ENCODE peak calls at places on chromosomes 2 and 18, in four cellular contexts. S, B, V and A are unnamed samples.
A peak's percentile ranks its signal among the peaks of the same experiment; 100 is the strongest.

GRCh38 chr2:101151141-101151858 is at the start of gene TBC1D8:
- DNase-seq in S (peak; percentile 68), B (peak; percentile 90), V (peak; percentile 90), A (peak; percentile 89)

GRCh38 chr2:197131558-197131855 is 179.1 kb downstream of the ANKRD44 start:
- DNase-seq in S (no peak), B (no peak), V (no peak), A (no peak)

GRCh38 chr2:108911807-108912628 is 77.0 kb downstream of the EDAR start:
- DNase-seq in S (no peak), B (no peak), V (peak; percentile 17), A (no peak)

GRCh38 chr2:237693281-237694039 is 66.1 kb downstream of the LRRFIP1 start:
- DNase-seq in S (peak; percentile 69), B (peak; percentile 50), V (no peak), A (no peak)

GRCh38 chr2:188870289-188870688 is 103.9 kb upstream of the COL3A1 start:
- DNase-seq in S (peak; percentile 97), B (no peak), V (no peak), A (no peak)

GRCh38 chr18:45760443-45761036 is 36.6 kb downstream of the SLC14A1 start:
- DNase-seq in S (peak; percentile 38), B (peak; percentile 65), V (no peak), A (no peak)

GRCh38 chr2:43495727-43496126 is 100.1 kb downstream of the THADA start:
- DNase-seq in S (peak; percentile 54), B (no peak), V (no peak), A (no peak)

GRCh38 chr2:210461401-210461800 is 15.2 kb downstream of the LANCL1 start:
- DNase-seq in S (no peak), B (no peak), V (no peak), A (no peak)

GRCh38 chr2:42967959-42968674 is 175.7 kb upstream of the HAAO start:
- DNase-seq in S (peak; percentile 93), B (no peak), V (no peak), A (no peak)

GRCh38 chr2:173854840-173855239 is 110.3 kb downstream of the SP3 start:
- DNase-seq in S (peak; percentile 58), B (no peak), V (no peak), A (no peak)

GRCh38 chr2:175396696-175397095 is 215.2 kb upstream of the ATP5MC3 start:
- DNase-seq in S (no peak), B (no peak), V (no peak), A (no peak)

DNA sequence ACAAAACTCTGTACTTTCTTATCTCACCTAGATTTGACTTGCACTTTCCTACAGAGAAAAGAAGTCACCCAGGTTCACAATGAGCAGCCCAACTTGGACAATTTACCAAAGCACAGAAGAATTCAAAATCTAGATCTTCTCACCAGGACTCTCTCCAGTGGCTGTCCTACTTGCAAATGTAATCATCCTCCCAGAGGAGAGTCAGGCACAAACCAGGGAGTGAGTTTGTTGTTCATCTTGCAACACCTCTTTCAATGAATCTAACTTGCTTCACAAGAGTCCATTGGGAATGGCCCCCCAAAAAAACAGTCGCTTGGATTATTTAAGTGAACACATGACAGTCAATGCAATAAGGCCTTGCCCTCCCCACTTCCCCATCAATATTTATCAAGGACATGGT is 144.6 kb downstream of the ATL2 start:
- DNase-seq in S (no peak), B (no peak), V (no peak), A (no peak)
- H2AK5ac ChIP-seq in S (no peak overlapping the region), B (no peak overlapping the region), V (no peak overlapping the region), A (no peak overlapping the region)

GRCh38 chr18:67845035-67845434 is 328.5 kb upstream of the DSEL start:
- DNase-seq in S (no peak), B (no peak), V (no peak), A (no peak)

DNA sequence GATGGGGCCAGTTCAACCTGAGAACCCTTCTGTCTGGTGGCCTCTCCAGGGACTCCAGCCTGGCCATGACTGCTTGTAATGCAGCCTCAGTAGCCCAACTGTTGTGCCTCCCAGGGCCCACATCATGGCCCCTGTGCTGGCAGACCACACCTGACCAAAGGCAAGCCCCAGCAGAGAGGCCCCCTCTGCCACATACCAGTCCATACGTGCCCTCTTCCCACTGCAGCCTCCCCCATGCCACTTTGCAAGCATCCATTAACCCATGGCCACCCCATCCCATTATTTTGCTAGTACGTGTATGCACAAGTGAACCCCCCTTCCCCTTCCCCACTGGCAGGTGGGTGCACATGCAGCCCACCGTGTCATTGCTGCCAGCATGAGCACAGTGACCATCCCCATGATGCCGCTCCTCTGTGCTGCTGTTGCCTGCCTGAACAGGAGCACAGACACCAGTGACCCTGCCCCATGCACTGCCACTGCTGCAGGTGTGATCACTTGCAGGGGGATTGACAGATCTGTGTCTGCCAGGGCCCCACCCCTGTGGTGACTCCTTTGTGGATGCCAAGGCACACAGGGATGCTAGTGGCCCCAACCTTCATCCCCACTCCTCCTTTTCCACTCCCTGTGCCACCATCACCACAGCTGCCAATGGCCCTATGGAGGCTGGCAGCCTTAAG is 330.0 kb upstream of the DSEL start:
- DNase-seq in S (no peak), B (no peak), V (no peak), A (no peak)
- H3K56ac ChIP-seq in S (no peak overlapping the region), B (no peak overlapping the region), V (no peak overlapping the region), A (no peak overlapping the region)

DNA sequence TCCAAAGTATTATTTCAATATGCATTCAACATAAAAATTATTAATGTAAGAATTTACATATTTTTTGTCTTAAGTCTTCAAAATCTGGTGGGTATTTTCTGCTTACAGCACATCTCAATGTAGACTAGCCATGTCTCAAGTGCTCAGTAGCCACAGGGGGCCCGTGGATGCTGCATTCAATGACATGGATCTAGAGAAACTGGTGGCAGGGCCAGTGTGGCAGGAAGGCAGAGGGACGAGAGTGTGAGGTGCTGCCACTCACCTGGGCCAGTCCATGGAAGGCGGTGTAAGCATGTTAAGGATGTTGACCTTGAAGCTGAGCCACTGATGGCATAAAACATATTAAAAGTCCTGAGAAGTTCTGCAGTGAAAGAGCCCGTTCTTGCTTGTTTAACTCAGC is 6.2 kb upstream of the LIPG start:
- DNase-seq in S (no peak), B (no peak), V (no peak), A (no peak)
- H2AK5ac ChIP-seq in S (no peak overlapping the region), B (peak overlapping the region; percentile 74), V (no peak overlapping the region), A (no peak overlapping the region)

GRCh38 chr18:26086959-26087358 is 3.5 kb downstream of the SS18 start:
- DNase-seq in S (no peak), B (no peak), V (no peak), A (no peak)

GRCh38 chr18:26085056-26085455 is 5.4 kb downstream of the SS18 start:
- DNase-seq in S (no peak), B (no peak), V (no peak), A (no peak)

GRCh38 chr18:26083099-26083498 is 7.3 kb downstream of the SS18 start:
- DNase-seq in S (no peak), B (no peak), V (no peak), A (no peak)

GRCh38 chr18:26082475-26082874 is 7.9 kb downstream of the SS18 start:
- DNase-seq in S (peak; percentile 65), B (no peak), V (no peak), A (no peak)
- H3K56ac ChIP-seq in S (no peak overlapping the region), B (no peak overlapping the region), V (no peak overlapping the region), A (no peak overlapping the region)